ENCODE peak calls at places on chromosomes 3 and 15, in seven cellular contexts. O, U, L, Z, T, R and I are unnamed samples.

GRCh38 chr3:13706886-13707285 is 158.0 kb downstream of the FBLN2 start:
- DNase-seq in O (no peak), U (no peak), L (peak; percentile 15), Z (no peak), T (peak; percentile 14), R (peak; percentile 2), I (peak; percentile 12)

GRCh38 chr3:39177708-39178332 is 14.6 kb downstream of the XIRP1 start:
- DNase-seq in O (peak; percentile 82), U (peak; percentile 43), L (peak; percentile 97), Z (peak; percentile 80), T (peak; percentile 84), R (peak; percentile 90), I (peak; percentile 96)

GRCh38 chr3:13608969-13609725 is 60.2 kb downstream of the FBLN2 start:
- DNase-seq in O (no peak), U (no peak), L (peak; percentile 70), Z (no peak), T (peak; percentile 39), R (no peak), I (no peak)

GRCh38 chr3:156978471-156978961 is 152.4 kb downstream of the LEKR1 start:
- DNase-seq in O (no peak), U (peak; percentile 83), L (no peak), Z (no peak), T (no peak), R (no peak), I (no peak)

GRCh38 chr3:23712656-23713559 is 92.8 kb upstream of the UBE2E1 start:
- DNase-seq in O (no peak), U (no peak), L (no peak), Z (peak; percentile 25), T (no peak), R (peak; percentile 61), I (no peak)

GRCh38 chr3:13896473-13897154 is 16.7 kb upstream of the WNT7A start:
- DNase-seq in O (peak; percentile 76), U (peak; percentile 16), L (no peak), Z (peak; percentile 72), T (no peak), R (no peak), I (no peak)

GRCh38 chr3:66195347-66195783 is 25.4 kb upstream of the SLC25A26 start:
- DNase-seq in O (peak; percentile 90), U (no peak), L (peak; percentile 85), Z (peak; percentile 39), T (peak; percentile 50), R (peak; percentile 64), I (peak; percentile 78)

GRCh38 chr3:109926376-109926775 is 589.0 kb upstream of the DPPA4 start:
- DNase-seq in O (no peak), U (no peak), L (no peak), Z (no peak), T (no peak), R (no peak), I (no peak)

GRCh38 chr3:195086341-195086740 is 184.6 kb downstream of the XXYLT1 start:
- DNase-seq in O (no peak), U (no peak), L (peak; percentile 49), Z (no peak), T (no peak), R (peak; percentile 7), I (peak; percentile 43)

GRCh38 chr3:47577583-47578118 is 1.0 kb downstream of the CSPG5 start:
- DNase-seq in O (no peak), U (no peak), L (no peak), Z (no peak), T (peak; percentile 58), R (peak; percentile 20), I (peak; percentile 76)

GRCh38 chr15:57752426-57752825 is 45.9 kb downstream of the POLR2M start:
- DNase-seq in O (peak; percentile 13), U (no peak), L (no peak), Z (no peak), T (no peak), R (peak; percentile 55), I (peak; percentile 88)

GRCh38 chr15:40379853-40380252 is 2.7 kb upstream of the KNSTRN start:
- DNase-seq in O (no peak), U (no peak), L (no peak), Z (peak; percentile 87), T (no peak), R (peak; percentile 69), I (no peak)

GRCh38 chr3:158097571-158098553 is 8.4 kb downstream of the SHOX2 start:
- DNase-seq in O (peak; percentile 63), U (peak; percentile 54), L (peak; percentile 81), Z (peak; percentile 80), T (peak; percentile 87), R (peak; percentile 25), I (peak; percentile 85)

GRCh38 chr3:197338586-197338985 is 40.2 kb upstream of the DLG1 start:
- DNase-seq in O (no peak), U (no peak), L (no peak), Z (no peak), T (no peak), R (no peak), I (no peak)

GRCh38 chr15:89408512-89409183 is 74.0 kb upstream of the POLG start:
- DNase-seq in O (no peak), U (no peak), L (no peak), Z (no peak), T (no peak), R (no peak), I (no peak)

GRCh38 chr3:4768521-4768920 is 210.7 kb upstream of the BHLHE40 start:
- DNase-seq in O (no peak), U (no peak), L (no peak), Z (no peak), T (no peak), R (no peak), I (no peak)

GRCh38 chr15:73927476-73928240 is 1.4 kb downstream of the LOXL1 start:
- DNase-seq in O (peak; percentile 73), U (no peak), L (peak; percentile 91), Z (peak; percentile 62), T (peak; percentile 83), R (peak; percentile 71), I (peak; percentile 89)

GRCh38 chr3:172746476-172746875 is 4.0 kb upstream of the ECT2 start:
- DNase-seq in O (peak; percentile 6), U (no peak), L (no peak), Z (no peak), T (no peak), R (no peak), I (no peak)

GRCh38 chr3:72957303-72957702 is 39.3 kb upstream of the PPP4R2 start:
- DNase-seq in O (no peak), U (no peak), L (no peak), Z (no peak), T (no peak), R (no peak), I (no peak)

GRCh38 chr15:41474941-41475340 is 18.7 kb upstream of the ITPKA start:
- DNase-seq in O (no peak), U (no peak), L (no peak), Z (no peak), T (no peak), R (no peak), I (no peak)

GRCh38 chr3:186283651-186284445 is 78.2 kb downstream of the DGKG start:
- DNase-seq in O (no peak), U (no peak), L (no peak), Z (peak; percentile 30), T (no peak), R (no peak), I (no peak)

GRCh38 chr3:184565421-184566211 is 4.0 kb downstream of the EPHB3 start:
- DNase-seq in O (peak; percentile 67), U (no peak), L (peak; percentile 76), Z (peak; percentile 95), T (peak; percentile 73), R (no peak), I (peak; percentile 91)

DNA sequence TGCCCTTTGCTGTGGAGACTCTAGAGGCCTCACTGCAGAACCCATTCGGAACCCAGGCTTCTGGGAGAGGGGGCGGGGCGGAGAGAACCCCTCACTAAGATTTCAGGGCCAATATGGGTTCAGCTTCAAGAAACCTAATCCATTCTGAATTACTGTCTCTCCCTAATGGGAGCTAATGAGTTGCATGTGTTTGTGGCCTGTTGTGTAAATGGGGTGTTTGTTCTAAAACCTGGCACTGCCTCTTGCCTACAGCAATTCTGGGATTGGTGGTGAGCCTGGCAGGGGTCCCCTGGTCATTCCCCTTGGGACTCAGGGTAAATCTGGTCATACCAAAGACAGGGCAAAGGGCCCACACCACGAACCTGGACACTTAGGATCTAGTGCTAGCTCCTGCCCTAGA is 645 bp upstream of the RASL12 start:
- DNase-seq in O (no peak), U (no peak), L (no peak), Z (no peak), T (no peak), R (no peak), I (no peak)
- H3K4me3 ChIP-seq in O (peak overlapping the region; percentile 44), U (no peak overlapping the region), L (peak overlapping the region; percentile 91), Z (no peak overlapping the region), T (no peak overlapping the region), R (peak overlapping the region; percentile 79), I (peak overlapping the region; percentile 21)

DNA sequence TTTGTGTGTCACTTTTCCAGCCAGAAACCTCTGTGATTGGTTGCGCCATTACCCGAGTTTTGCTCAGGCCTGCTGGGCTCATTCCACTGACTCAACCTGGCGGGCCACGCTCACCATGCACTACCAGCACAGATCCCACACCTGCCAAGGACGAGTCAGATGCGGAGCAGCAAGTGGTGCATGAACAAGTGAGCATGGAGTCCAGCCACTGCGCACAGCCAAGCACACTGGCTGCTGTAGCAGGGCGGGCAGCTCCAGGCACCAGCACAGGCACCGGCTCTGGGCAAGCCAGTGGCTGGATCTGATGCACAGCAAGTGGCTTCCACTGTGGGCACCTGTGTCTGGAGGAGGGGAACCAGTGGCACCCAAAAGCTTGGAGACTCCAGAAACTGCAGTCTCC is 110.4 kb downstream of the CBLB start:
- DNase-seq in O (no peak), U (no peak), L (no peak), Z (no peak), T (no peak), R (no peak), I (no peak)
- H3K9me3 ChIP-seq in O (no peaks in the 10 kb centered on the region), U (peaks cover 25% of the 10 kb centered on the region), L (peaks cover 2% of the 10 kb centered on the region), Z (peaks cover 7% of the 10 kb centered on the region), T (peaks cover 4% of the 10 kb centered on the region), R (peaks cover 22% of the 10 kb centered on the region), I (peaks cover 10% of the 10 kb centered on the region)

GRCh38 chr3:9147896-9148267 is 101.6 kb downstream of the SRGAP3 start:
- DNase-seq in O (no peak), U (no peak), L (no peak), Z (no peak), T (no peak), R (no peak), I (no peak)
- H3K27ac ChIP-seq in O (no peak overlapping the region), U (no peak overlapping the region), L (no peak overlapping the region), Z (no peak overlapping the region), T (no peak overlapping the region), R (no peak overlapping the region), I (no peak overlapping the region)

GRCh38 chr15:30921781-30922371 is 18.2 kb downstream of the FAN1 start:
- DNase-seq in O (no peak), U (no peak), L (no peak), Z (no peak), T (no peak), R (peak; percentile 75), I (no peak)
- H3K4me3 ChIP-seq in O (no peak overlapping the region), U (no peak overlapping the region), L (no peak overlapping the region), Z (no peak overlapping the region), T (no peak overlapping the region), R (no peak overlapping the region), I (no peak overlapping the region)

GRCh38 chr15:27878841-27879240 is 220.3 kb downstream of the OCA2 start:
- DNase-seq in O (no peak), U (no peak), L (no peak), Z (no peak), T (no peak), R (no peak), I (no peak)

GRCh38 chr15:27885226-27885625 is 213.9 kb downstream of the OCA2 start:
- DNase-seq in O (no peak), U (no peak), L (no peak), Z (no peak), T (no peak), R (no peak), I (no peak)

GRCh38 chr15:27889258-27889657 is 209.9 kb downstream of the OCA2 start:
- DNase-seq in O (no peak), U (no peak), L (no peak), Z (peak; percentile 1), T (no peak), R (no peak), I (no peak)

GRCh38 chr15:27884726-27885125 is 214.4 kb downstream of the OCA2 start:
- DNase-seq in O (no peak), U (no peak), L (no peak), Z (no peak), T (no peak), R (no peak), I (no peak)
- H3K9me3 ChIP-seq in O (peaks cover 38% of the 10 kb centered on the region), U (no peaks in the 10 kb centered on the region), L (peaks cover 1% of the 10 kb centered on the region), Z (peaks cover 25% of the 10 kb centered on the region), T (peaks cover 23% of the 10 kb centered on the region), R (no peaks in the 10 kb centered on the region), I (peaks cover 2% of the 10 kb centered on the region)